ENCODE peak calls at places on chromosomes 1 and 21, in six cellular contexts. H is astrocyte of the spinal cord, C is fibroblast of lung, U is cardiac muscle cell, S is brain microvascular endothelial cell, Y is neural crest cell. O is an unnamed sample.

GRCh38 chr1:117229217-117229616 is 18.5 kb upstream of the VTCN1 start:
- DNase-seq in H (no peak), C (no peak), U (no peak), S (no peak), Y (no peak), O (no peak)

GRCh38 chr1:215890438-215890837 is 323.3 kb downstream of the KCTD3 start:
- DNase-seq in H (no peak), C (no peak), U (no peak), S (no peak), Y (no peak), O (no peak)

GRCh38 chr1:41662061-41662655 is 177.7 kb upstream of the EDN2 start:
- DNase-seq in H (peak), C (peak), U (peak), S (peak), Y (peak), O (peak)

GRCh38 chr1:32249831-32250525 is 1.1 kb upstream of the LCK start:
- DNase-seq in H (no peak), C (no peak), U (no peak), S (no peak), Y (no peak), O (peak)

GRCh38 chr1:114368560-114369255 is 142.3 kb downstream of the TRIM33 start:
- DNase-seq in H (no peak), C (no peak), U (no peak), S (no peak), Y (no peak), O (no peak)

GRCh38 chr1:22039594-22040347 is 12.7 kb upstream of the CDC42 start:
- DNase-seq in H (peak), C (peak), U (peak), S (no peak), Y (no peak), O (peak)

GRCh38 chr21:15254111-15254510 is 189.3 kb upstream of the NRIP1 start:
- DNase-seq in H (no peak), C (no peak), U (no peak), S (no peak), Y (no peak), O (no peak)

GRCh38 chr1:61226791-61227567 is 144.6 kb downstream of the NFIA start:
- DNase-seq in H (no peak), C (peak), U (peak), S (no peak), Y (no peak), O (no peak)

GRCh38 chr1:20063861-20064292 is 6.1 kb upstream of the PLA2G5 start:
- DNase-seq in H (peak), C (peak), U (no peak), S (peak), Y (no peak), O (no peak)

GRCh38 chr1:17654519-17654918 is 100.6 kb upstream of the ACTL8 start:
- DNase-seq in H (no peak), C (no peak), U (no peak), S (no peak), Y (no peak), O (no peak)

GRCh38 chr1:81030441-81030840 is 770.3 kb upstream of the ADGRL2 start:
- DNase-seq in H (no peak), C (no peak), U (no peak), S (no peak), Y (no peak), O (no peak)

GRCh38 chr1:220356981-220357850 is 85.0 kb upstream of the RAB3GAP2 start:
- DNase-seq in H (no peak), C (no peak), U (no peak), S (no peak), Y (no peak), O (no peak)

GRCh38 chr1:220347654-220348175 is 75.5 kb upstream of the RAB3GAP2 start:
- DNase-seq in H (no peak), C (no peak), U (no peak), S (no peak), Y (no peak), O (no peak)

DNA sequence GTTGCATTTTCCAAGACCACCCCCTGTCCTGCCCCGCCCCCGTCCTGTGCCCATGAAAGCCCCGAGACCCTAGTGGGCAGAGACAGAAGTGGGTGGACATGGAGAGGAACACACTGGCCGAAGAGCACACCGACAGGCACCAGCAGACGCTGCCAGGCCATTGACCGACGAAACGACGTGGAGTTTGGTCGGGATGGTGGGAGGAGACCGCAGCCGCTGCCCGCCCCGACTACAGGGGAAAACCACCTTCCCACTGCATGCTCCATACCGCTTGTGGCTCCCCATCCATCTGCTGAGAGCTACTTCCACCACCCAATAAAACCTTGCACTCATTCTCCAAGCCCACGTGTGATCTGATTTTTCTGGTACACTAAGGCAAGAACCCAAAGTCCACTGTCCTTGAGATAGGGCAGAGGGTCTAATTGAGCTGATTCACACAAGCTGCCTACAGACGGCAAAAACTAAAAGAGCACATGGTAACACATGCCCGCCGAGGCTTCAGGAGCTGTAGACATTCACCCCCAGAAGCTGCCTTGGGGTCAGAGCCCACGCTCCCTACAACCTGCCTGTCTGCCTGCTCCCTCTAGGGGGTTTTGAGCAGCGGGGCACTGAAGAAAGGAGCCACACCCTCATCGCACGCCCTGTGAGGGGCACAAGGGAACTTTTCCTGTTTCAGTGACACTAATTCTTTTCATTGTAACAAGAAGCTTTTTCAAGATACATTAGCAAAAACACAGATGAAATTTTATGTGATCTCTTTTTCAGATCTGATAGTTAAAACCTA is 81.2 kb upstream of the RAB3GAP2 start:
- DNase-seq in H (no peak), C (no peak), U (no peak), S (no peak), Y (no peak), O (no peak)
- TF ChIP-seq CTCF in H (no peak), C (no peak), U (no peak), S (no peak), Y (no peak), O (no peak)

DNA sequence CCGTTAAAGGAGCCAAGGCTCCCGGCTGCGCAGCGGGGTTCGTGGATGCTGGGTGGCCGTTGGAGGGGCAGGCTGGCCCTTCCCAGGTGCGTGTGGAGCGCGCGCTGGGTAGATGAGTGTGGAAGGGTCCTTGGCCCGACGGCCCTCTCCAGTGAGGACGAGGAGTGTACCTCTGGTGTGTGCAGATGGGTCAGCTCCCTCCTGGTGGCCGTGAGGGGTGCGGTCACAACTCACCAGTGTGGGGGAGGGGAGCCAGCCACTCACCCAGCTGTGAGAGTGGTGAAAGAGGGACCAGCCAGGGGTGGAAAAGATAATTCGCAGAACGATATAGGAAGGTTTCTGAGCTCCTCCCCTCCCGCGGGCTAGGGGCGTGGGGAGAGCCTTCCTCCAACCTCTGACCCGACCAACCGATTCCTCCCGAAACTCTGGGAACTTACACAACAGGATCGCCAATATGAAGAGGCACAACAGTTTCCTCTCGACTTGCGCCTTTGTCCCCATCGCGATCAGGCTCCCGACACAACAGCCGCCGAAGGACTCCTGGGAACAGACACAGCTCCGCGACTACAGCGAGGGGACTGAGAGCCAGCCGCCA is at the start of gene F11R:
- DNase-seq in H (no peak), C (no peak), U (peak), S (no peak), Y (peak), O (peak)
- TF ChIP-seq CTCF in H (no peak), C (no peak), U (peak), S (peak), Y (peak), O (no peak)

DNA sequence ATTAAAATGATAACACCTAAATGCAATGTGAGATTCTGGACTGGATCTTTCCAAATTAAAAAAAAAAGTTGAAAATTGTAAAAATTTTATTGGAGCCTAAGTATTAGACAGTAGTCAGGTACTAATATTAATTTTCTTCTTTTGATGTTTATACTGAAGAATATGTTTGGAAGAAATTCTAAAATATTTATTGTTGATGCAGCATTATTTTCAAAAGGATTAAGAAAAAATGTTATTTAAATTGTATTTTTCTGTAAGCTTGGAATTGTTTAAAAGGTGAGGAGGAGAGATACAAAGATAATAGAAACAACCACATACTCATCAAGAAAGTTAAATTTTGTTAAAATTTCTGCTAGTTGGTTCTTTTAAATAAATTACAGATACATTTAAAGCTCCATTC is 180.4 kb upstream of the RGS18 start:
- DNase-seq in H (no peak), C (no peak), U (no peak), S (no peak), Y (no peak), O (no peak)
- TF ChIP-seq CTCF in H (no peak), C (no peak), U (no peak), S (no peak), Y (no peak), O (no peak)

GRCh38 chr1:228457396-228458176 is 29.6 kb upstream of the RNF187 start:
- DNase-seq in H (peak), C (peak), U (peak), S (peak), Y (peak), O (peak)
- TF ChIP-seq CTCF in H (peak), C (peak), U (peak), S (peak), Y (peak), O (peak)

GRCh38 chr1:109027841-109028240 is 14.1 kb downstream of the WDR47 start:
- DNase-seq in H (no peak), C (no peak), U (no peak), S (no peak), Y (no peak), O (no peak)
- TF ChIP-seq CTCF in H (no peak), C (no peak), U (peak), S (no peak), Y (peak), O (no peak)

GRCh38 chr1:2921970-2922686 is 99.1 kb upstream of the ACTRT2 start:
- DNase-seq in H (no peak), C (no peak), U (no peak), S (no peak), Y (no peak), O (no peak)
- TF ChIP-seq CTCF in H (no peak), C (no peak), U (peak), S (peak), Y (peak), O (peak)

GRCh38 chr1:11800391-11800755 is 5.4 kb downstream of the MTHFR start:
- DNase-seq in H (no peak), C (no peak), U (no peak), S (no peak), Y (no peak), O (no peak)

GRCh38 chr1:11800756-11801433 is 4.9 kb downstream of the MTHFR start:
- DNase-seq in H (no peak), C (no peak), U (no peak), S (no peak), Y (no peak), O (no peak)

GRCh38 chr1:11804666-11805453 is 904 bp downstream of the MTHFR start:
- DNase-seq in H (peak), C (peak), U (peak), S (peak), Y (no peak), O (peak)

GRCh38 chr1:11802973-11803885 is 2.5 kb downstream of the MTHFR start:
- DNase-seq in H (peak), C (peak), U (peak), S (peak), Y (peak), O (peak)

DNA sequence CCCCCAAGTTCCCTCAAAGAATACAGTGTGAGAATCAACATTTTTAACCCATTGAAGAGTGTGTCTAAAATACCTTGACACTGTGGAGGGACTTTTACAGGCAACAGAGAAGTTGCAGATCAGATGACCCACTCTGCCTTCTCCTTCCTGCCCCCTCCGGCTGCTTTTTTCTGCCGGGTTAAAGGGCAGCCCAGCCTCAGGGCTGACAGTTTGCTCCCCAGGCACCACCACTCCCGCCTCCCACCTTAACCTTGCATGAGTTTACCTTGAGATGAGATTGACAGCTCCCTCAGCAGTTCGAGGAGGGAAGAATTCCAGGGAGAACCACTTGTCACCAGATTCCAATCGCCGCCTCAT is 3.2 kb downstream of the MTHFR start:
- DNase-seq in H (no peak), C (no peak), U (peak), S (no peak), Y (no peak), O (no peak)
- TF ChIP-seq CTCF in H (no peak), C (no peak), U (no peak), S (no peak), Y (no peak), O (no peak)

GRCh38 chr1:155648207-155649147 is 38.5 kb downstream of the MSTO1 start:
- DNase-seq in H (peak), C (peak), U (peak), S (peak), Y (no peak), O (no peak)
- TF ChIP-seq CTCF in H (peak), C (peak), U (peak), S (peak), Y (peak), O (no peak)

DNA sequence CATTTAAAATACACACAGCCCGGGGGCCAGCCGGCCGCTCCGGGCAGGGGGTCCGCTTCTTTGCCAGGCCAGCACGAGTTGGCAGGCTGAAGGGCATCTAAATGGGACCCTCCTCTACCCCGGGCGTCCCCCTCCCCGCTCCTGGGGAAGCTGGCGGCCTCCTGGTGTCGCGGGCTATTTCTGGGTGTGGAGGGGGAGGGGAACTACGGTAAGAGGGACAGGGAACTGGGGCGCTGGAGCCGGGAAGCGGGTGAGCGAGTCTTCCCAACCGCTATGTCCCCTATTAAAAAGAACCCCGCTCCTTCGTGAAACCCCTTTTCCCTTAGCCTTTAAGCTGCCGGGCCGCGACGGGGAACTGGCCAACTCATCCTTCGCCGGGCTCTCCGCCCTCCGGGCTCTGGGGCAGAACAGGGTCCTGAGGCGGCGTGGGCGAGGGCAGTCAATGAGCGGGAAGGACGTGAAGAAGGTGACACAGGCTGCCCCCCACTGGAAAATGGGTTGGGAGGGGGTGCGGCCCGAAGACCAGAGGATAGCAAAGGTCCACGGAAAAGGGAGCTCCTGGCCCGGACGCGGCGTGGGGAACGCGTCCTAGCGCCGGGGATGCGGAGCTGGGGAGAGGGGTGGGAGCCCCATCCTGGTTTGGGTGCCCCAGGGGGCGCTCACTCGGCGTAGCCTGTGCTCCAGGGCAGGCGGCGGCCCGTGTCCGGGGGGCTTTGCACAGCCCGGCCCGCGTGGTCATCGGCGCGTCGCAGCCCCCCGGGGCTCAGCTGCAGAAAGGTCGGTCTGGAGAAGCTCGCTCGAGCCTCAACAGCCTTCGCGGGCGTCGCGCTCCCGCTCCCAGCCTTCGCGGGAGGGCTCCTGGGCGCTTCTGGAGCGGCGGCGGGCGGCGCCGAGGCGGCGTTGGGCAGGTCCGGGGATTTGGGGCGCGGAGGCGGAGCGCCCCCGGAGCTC is 544 bp downstream of the PPM1J start:
- DNase-seq in H (no peak), C (no peak), U (no peak), S (no peak), Y (no peak), O (no peak)
- TF ChIP-seq CTCF in H (no peak), C (no peak), U (peak), S (peak), Y (no peak), O (no peak)

GRCh38 chr1:10320336-10320735 is 78.5 kb upstream of the PGD start:
- DNase-seq in H (no peak), C (no peak), U (no peak), S (no peak), Y (no peak), O (no peak)
- TF ChIP-seq CTCF in H (no peak), C (no peak), U (no peak), S (no peak), Y (no peak), O (no peak)